ENCODE peak calls at places on chromosomes 16 and 17, in nine cellular contexts. Q is sigmoid colon; C is ascending aorta; R is psoas muscle; V is tibial artery; B is CD4-positive, alpha-beta T cell; G is hepatocyte; I is PC-3; K is neural progenitor cell. H is an unnamed sample. For H3K27me3, the result is how much of the 10 kb centered on the place peaks cover.

GRCh38 chr16:67444259-67445125 is 13.6 kb downstream of the HSD11B2 start:
- DNase-seq in C (no peak), K (no peak), B (no peak), G (no peak), R (no peak), Q (no peak), V (no peak), I (no peak), H (no peak)

GRCh38 chr16:67391424-67392300 is 1.6 kb downstream of the TPPP3 start:
- DNase-seq in V (peak), C (no peak), R (peak), G (no peak), B (no peak), Q (peak), K (no peak), I (no peak), H (no peak)

GRCh38 chr16:80527297-80527696 is 13.5 kb upstream of the DYNLRB2 start:
- DNase-seq in R (no peak), K (peak), Q (no peak), B (peak), V (no peak), I (peak), G (peak), C (no peak), H (peak)

GRCh38 chr16:29649560-29650494 is 13.2 kb upstream of the SPN start:
- DNase-seq in C (no peak), K (no peak), R (no peak), B (no peak), V (no peak), G (no peak), I (no peak), Q (no peak), H (no peak)

GRCh38 chr16:82751020-82751419 is 124.3 kb downstream of the CDH13 start:
- DNase-seq in Q (no peak), R (no peak), K (no peak), B (no peak), V (no peak), G (no peak), C (no peak), I (no peak), H (no peak)

GRCh38 chr16:11242658-11243057 is 13.3 kb downstream of the SOCS1 start:
- DNase-seq in K (no peak), C (no peak), B (no peak), Q (no peak), V (no peak), I (no peak), R (no peak), G (no peak), H (no peak)

GRCh38 chr17:67633751-67634191 is 84.0 kb upstream of the NOL11 start:
- DNase-seq in V (no peak), G (no peak), B (no peak), R (no peak), I (no peak), K (no peak), Q (no peak), C (no peak), H (no peak)

GRCh38 chr17:58870747-58871146 is 115.1 kb downstream of the PPM1E start:
- DNase-seq in Q (no peak), C (no peak), I (peak), G (no peak), K (no peak), R (no peak), B (no peak), V (no peak), H (no peak)

GRCh38 chr16:78925071-78925714 is 675.3 kb downstream of the MAF start:
- DNase-seq in G (no peak), V (no peak), I (no peak), R (peak), C (no peak), Q (no peak), B (no peak), K (peak), H (peak)

GRCh38 chr16:81625544-81626152 is 153.4 kb upstream of the PLCG2 start:
- DNase-seq in I (peak), B (no peak), R (no peak), V (peak), Q (peak), K (no peak), G (no peak), C (peak), H (no peak)

GRCh38 chr17:7992924-7993323 is 9.5 kb upstream of the GUCY2D start:
- DNase-seq in G (no peak), C (no peak), V (peak), R (no peak), Q (peak), I (no peak), K (no peak), B (no peak), H (no peak)

GRCh38 chr17:7582401-7583252 is 1.0 kb upstream of the MPDU1 start:
- DNase-seq in I (no peak), G (no peak), K (no peak), V (peak), R (peak), Q (peak), B (no peak), C (no peak), H (no peak)

GRCh38 chr17:59026176-59026939 is 80.3 kb downstream of the TRIM37 start:
- DNase-seq in R (no peak), K (no peak), V (no peak), G (no peak), C (no peak), B (no peak), Q (no peak), I (no peak), H (no peak)

GRCh38 chr16:23286131-23286532 is 16.0 kb upstream of the SCNN1B start:
- DNase-seq in K (no peak), B (no peak), R (no peak), I (peak), C (no peak), Q (no peak), V (no peak), G (no peak), H (no peak)

GRCh38 chr17:55168970-55169687 is 95.6 kb upstream of the HLF start:
- DNase-seq in K (no peak), C (no peak), G (no peak), R (no peak), B (no peak), V (no peak), I (no peak), Q (no peak), H (no peak)

GRCh38 chr16:22222998-22223397 is 16.9 kb downstream of the EEF2K start:
- DNase-seq in I (no peak), R (no peak), G (no peak), K (no peak), V (no peak), B (no peak), Q (no peak), C (no peak), H (no peak)

GRCh38 chr16:66988197-66988788 is at the start of gene CES4A:
- DNase-seq in G (peak), I (peak), Q (peak), C (no peak), B (no peak), R (no peak), V (no peak), K (no peak), H (no peak)

GRCh38 chr16:51393381-51394005 is 242.4 kb upstream of the SALL1 start:
- DNase-seq in B (no peak), K (no peak), R (no peak), I (peak), V (no peak), Q (no peak), C (no peak), G (no peak), H (no peak)

GRCh38 chr16:4410335-4411075 is 5.9 kb downstream of the CORO7 start:
- DNase-seq in G (peak), V (peak), C (no peak), Q (peak), K (no peak), R (no peak), I (peak), B (no peak), H (peak)

GRCh38 chr16:79980650-79981521 is 380.3 kb upstream of the MAF start:
- DNase-seq in G (no peak), V (no peak), I (no peak), R (no peak), Q (no peak), C (no peak), B (no peak), K (peak), H (no peak)

GRCh38 chr17:68682913-68683312 is 81.7 kb upstream of the FAM20A start:
- DNase-seq in G (no peak), Q (no peak), V (no peak), I (no peak), C (no peak), K (no peak), B (no peak), R (no peak), H (no peak)

GRCh38 chr16:68265078-68265925 is 976 bp downstream of the SLC7A6 start:
- DNase-seq in R (peak), K (peak), V (peak), B (peak), Q (peak), G (peak), I (peak), C (peak), H (peak)

GRCh38 chr17:2749784-2750181 is 331 bp upstream of the CCDC92B start:
- DNase-seq in B (peak), G (peak), K (peak), C (no peak), I (peak), Q (no peak), V (peak), R (peak), H (peak)

GRCh38 chr16:56532714-56533113 is 12.9 kb upstream of the BBS2 start:
- DNase-seq in B (no peak), C (no peak), Q (no peak), V (no peak), G (no peak), K (no peak), I (peak), R (no peak), H (no peak)

GRCh38 chr16:85126731-85127662 is 14.7 kb upstream of the CIBAR2 start:
- DNase-seq in R (peak), K (peak), V (peak), C (no peak), B (no peak), G (peak), Q (no peak), I (peak), H (peak)

GRCh38 chr17:8734876-8735275 is 9.8 kb downstream of the CCDC42 start:
- DNase-seq in K (no peak), I (no peak), C (no peak), B (no peak), G (no peak), Q (no peak), R (no peak), V (peak), H (no peak)

GRCh38 chr16:11742041-11742535 is 569 bp downstream of the TXNDC11 start:
- DNase-seq in Q (peak), K (no peak), R (peak), I (no peak), B (peak), V (peak), C (no peak), G (no peak), H (peak)

GRCh38 chr16:15494231-15494630 is 59.8 kb downstream of the BMERB1 start:
- DNase-seq in K (no peak), I (peak), R (no peak), V (no peak), Q (no peak), G (no peak), B (no peak), C (no peak), H (no peak)
- H3K27ac ChIP-seq in K (no peak), I (no peak), R (peak), V (no peak), Q (peak), G (no peak), B (no peak), C (peak), H (no peak)

GRCh38 chr16:2785101-2785991 is 2.0 kb downstream of the PRSS33 start:
- DNase-seq in K (no peak), C (no peak), V (no peak), B (no peak), Q (peak), G (no peak), I (no peak), R (no peak), H (no peak)
- H3K27me3 ChIP-seq in K (under half), C (under half), V (under half), B (under half), Q (under half), G (under half), I (under half), R (under half), H (under half)

GRCh38 chr17:49196520-49196919 is 13.9 kb downstream of the GNGT2 start:
- DNase-seq in B (no peak), V (no peak), K (no peak), G (no peak), I (no peak), R (no peak), Q (no peak), C (no peak), H (no peak)
- H3K27ac ChIP-seq in B (no peak), V (no peak), K (no peak), G (no peak), I (no peak), R (no peak), Q (no peak), C (no peak), H (no peak)

GRCh38 chr16:87241135-87241771 is 75.9 kb downstream of the C16orf95 start:
- DNase-seq in G (no peak), Q (no peak), C (no peak), I (no peak), R (no peak), K (no peak), V (peak), B (no peak), H (no peak)
- H3K27me3 ChIP-seq in G (under half), Q (under half), C (under half), I (under half), R (under half), K (under half), V (under half), B (under half), H (under half)

DNA sequence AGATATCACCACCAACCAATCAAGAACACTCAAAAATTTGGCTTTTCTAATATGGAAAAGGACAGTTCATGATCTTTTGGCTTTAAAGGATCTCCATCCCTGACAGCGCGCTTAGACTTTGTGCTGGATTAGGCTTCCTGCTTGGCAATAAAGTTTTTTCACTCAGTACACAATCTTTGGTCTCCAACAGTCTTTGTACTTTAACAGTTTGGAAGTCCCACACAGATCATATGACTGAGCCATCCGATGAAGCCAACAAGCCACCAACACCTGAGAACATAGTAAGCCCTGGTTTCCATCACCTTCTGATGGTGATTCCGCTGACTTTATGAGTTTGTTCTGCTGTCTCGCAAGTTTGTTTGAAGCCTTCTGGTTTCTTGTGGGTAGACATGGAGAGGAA is 34.3 kb downstream of the SMURF2 start:
- DNase-seq in I (no peak), G (peak), V (no peak), B (no peak), C (no peak), Q (no peak), R (no peak), K (no peak), H (no peak)
- H3K27ac ChIP-seq in I (no peak), G (no peak), V (no peak), B (no peak), C (no peak), Q (no peak), R (no peak), K (no peak), H (no peak)

GRCh38 chr16:54285414-54286066 is 1.0 kb downstream of the IRX3 start:
- DNase-seq in R (peak), B (no peak), V (peak), Q (no peak), C (no peak), I (no peak), K (peak), G (no peak), H (peak)
- H3K27me3 ChIP-seq in R (under half), B (half or more), V (under half), Q (half or more), C (under half), I (under half), K (half or more), G (half or more), H (under half)

GRCh38 chr17:46138470-46138869 is 54.8 kb downstream of the KANSL1 start:
- DNase-seq in K (no peak), B (no peak), I (no peak), C (no peak), R (no peak), V (no peak), G (peak), Q (no peak), H (no peak)
- H3K27ac ChIP-seq in K (no peak), B (no peak), I (peak), C (no peak), R (peak), V (no peak), G (peak), Q (peak), H (no peak)

GRCh38 chr17:74853048-74853397 is 6.7 kb downstream of the GRIN2C start:
- DNase-seq in R (no peak), B (no peak), I (no peak), V (no peak), C (no peak), K (no peak), Q (no peak), G (no peak), H (no peak)
- H3K27me3 ChIP-seq in R (under half), B (half or more), I (half or more), V (under half), C (under half), K (half or more), Q (half or more), G (half or more), H (under half)

DNA sequence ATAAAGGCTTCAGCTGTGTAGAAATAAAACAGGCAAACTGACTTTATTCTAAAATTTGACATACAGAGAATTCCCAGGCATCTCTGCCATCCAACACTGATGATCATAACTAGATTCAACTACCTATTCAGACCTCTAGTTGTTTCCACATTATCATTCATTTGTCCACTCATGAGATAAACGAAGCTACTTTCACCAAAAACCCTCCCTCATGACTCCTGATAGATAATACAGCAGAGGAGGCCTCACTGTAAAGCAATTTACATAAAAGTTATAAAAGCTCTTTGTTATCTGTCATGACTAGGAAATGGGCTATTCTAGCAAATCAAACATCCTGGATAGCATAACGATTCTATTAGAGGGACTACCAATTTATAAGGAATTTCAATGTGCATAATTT is 19.6 kb upstream of the RFFL start:
- DNase-seq in C (no peak), V (no peak), B (no peak), K (no peak), R (no peak), I (no peak), G (no peak), Q (no peak), H (no peak)
- H3K27ac ChIP-seq in C (no peak), V (no peak), B (no peak), K (no peak), R (no peak), I (peak), G (no peak), Q (no peak), H (no peak)

DNA sequence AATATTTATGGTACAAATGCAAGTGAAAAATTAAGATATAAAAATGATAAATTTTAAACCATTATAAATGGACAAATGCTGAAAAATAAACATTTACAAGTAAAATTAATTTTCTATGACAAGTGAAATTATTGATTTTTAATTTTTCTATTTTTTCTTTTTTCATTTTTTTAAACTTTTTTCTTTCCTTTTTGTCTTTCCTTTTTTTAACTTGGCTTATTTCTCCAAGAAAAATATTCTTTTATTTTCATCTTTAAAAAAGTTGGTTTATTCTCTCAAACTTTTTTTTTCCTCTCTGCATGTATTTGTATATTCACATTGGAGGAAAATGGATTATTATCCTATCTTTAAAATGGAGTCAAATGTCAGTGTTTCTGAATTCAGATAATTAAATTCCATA is 3.9 kb upstream of the IGF2BP1 start:
- DNase-seq in Q (no peak), R (no peak), I (no peak), G (no peak), B (no peak), C (no peak), K (no peak), V (no peak), H (no peak)
- H3K27me3 ChIP-seq in Q (half or more), R (under half), I (half or more), G (under half), B (half or more), C (under half), K (under half), V (under half), H (under half)